ENCODE peak calls at places on chromosomes 5 and 9, in four cellular contexts. A, N, E and X are unnamed samples.

GRCh38 chr5:136084698-136085097 is 47.9 kb upstream of the SMAD5 start:
- DNase-seq in E (no peak), N (no peak), A (no peak), X (no peak)

GRCh38 chr5:179816401-179817070 is 4.2 kb upstream of the SQSTM1 start:
- DNase-seq in N (no peak), E (no peak), A (no peak), X (no peak)

GRCh38 chr5:62260510-62260909 is 45.5 kb upstream of the KIF2A start:
- DNase-seq in E (no peak), N (no peak), A (no peak), X (no peak)

GRCh38 chr9:129375845-129376244 is 197.8 kb upstream of the IER5L start:
- DNase-seq in E (no peak), A (no peak), N (no peak), X (no peak)

GRCh38 chr9:3006917-3007316 is 163.0 kb upstream of the PUM3 start:
- DNase-seq in A (no peak), N (no peak), E (no peak), X (no peak)

GRCh38 chr9:73684601-73685000 is 532.9 kb downstream of the ANXA1 start:
- DNase-seq in A (no peak), E (no peak), N (no peak), X (no peak)

GRCh38 chr5:139078345-139078744 is 119.8 kb downstream of the SIL1 start:
- DNase-seq in N (no peak), E (no peak), A (no peak), X (no peak)

GRCh38 chr5:4348418-4348817 is 752.8 kb downstream of the IRX1 start:
- DNase-seq in N (no peak), A (no peak), E (no peak), X (no peak)

GRCh38 chr9:117835798-117836197 is 131.6 kb downstream of the TLR4 start:
- DNase-seq in N (no peak), A (no peak), E (no peak), X (no peak)

GRCh38 chr9:4894076-4894475 is 91.0 kb upstream of the JAK2 start:
- DNase-seq in E (no peak), N (no peak), A (no peak), X (peak; percentile 65)

GRCh38 chr5:55232985-55233928 is at the start of gene CCNO:
- DNase-seq in A (peak; percentile 65), N (no peak), E (peak; percentile 71), X (peak; percentile 66)

GRCh38 chr9:136865768-136866103 is 372 bp downstream of the EDF1 start:
- DNase-seq in A (no peak), E (no peak), N (no peak), X (no peak)

GRCh38 chr9:121888438-121888775 is 204.7 kb downstream of the TTLL11 start:
- DNase-seq in A (no peak), E (no peak), N (no peak), X (peak; percentile 85)

GRCh38 chr5:69491838-69492390 is 676 bp upstream of the OCLN start:
- DNase-seq in E (no peak), A (no peak), N (no peak), X (no peak)

GRCh38 chr9:27059907-27060306 is 49.1 kb upstream of the TEK start:
- DNase-seq in N (no peak), A (no peak), E (peak; percentile 0), X (no peak)

GRCh38 chr5:159100928-159101646 is 1.4 kb upstream of the EBF1 start:
- DNase-seq in A (no peak), E (no peak), N (no peak), X (no peak)

GRCh38 chr5:126793097-126793496 is 16.2 kb downstream of the LMNB1 start:
- DNase-seq in E (no peak), A (no peak), N (no peak), X (no peak)

GRCh38 chr5:114657342-114658130 is 295.7 kb downstream of the KCNN2 start:
- DNase-seq in E (no peak), A (no peak), N (no peak), X (no peak)

GRCh38 chr5:58048954-58049353 is 410.9 kb downstream of the PLK2 start:
- DNase-seq in E (no peak), N (no peak), A (no peak), X (no peak)

GRCh38 chr9:136095495-136096058 is 488 bp upstream of the NACC2 start:
- DNase-seq in N (no peak), A (no peak), E (peak; percentile 59), X (peak; percentile 31)

GRCh38 chr5:159850192-159850573 is 66.1 kb upstream of the ADRA1B start:
- DNase-seq in E (no peak), N (no peak), A (no peak), X (peak; percentile 81)

GRCh38 chr5:35902032-35902681 is 36.3 kb downstream of the CAPSL start:
- DNase-seq in A (no peak), N (no peak), E (no peak), X (peak; percentile 62)

GRCh38 chr5:1220831-1221230 is 4.3 kb upstream of the SLC6A18 start:
- DNase-seq in N (no peak), E (no peak), A (no peak), X (no peak)
- TF ChIP-seq CHD1 in N (no peak), E (no peak), A (no peak), X (no peak)

GRCh38 chr5:9444346-9444745 is 101.5 kb downstream of the SEMA5A start:
- DNase-seq in A (no peak), N (no peak), E (no peak), X (no peak)

GRCh38 chr5:9447691-9448090 is 98.2 kb downstream of the SEMA5A start:
- DNase-seq in E (no peak), N (no peak), A (no peak), X (peak; percentile 39)

GRCh38 chr5:9441610-9442009 is 104.3 kb downstream of the SEMA5A start:
- DNase-seq in N (no peak), E (no peak), A (no peak), X (peak; percentile 55)

GRCh38 chr5:9451017-9451416 is 94.9 kb downstream of the SEMA5A start:
- DNase-seq in N (no peak), A (no peak), E (no peak), X (no peak)

DNA sequence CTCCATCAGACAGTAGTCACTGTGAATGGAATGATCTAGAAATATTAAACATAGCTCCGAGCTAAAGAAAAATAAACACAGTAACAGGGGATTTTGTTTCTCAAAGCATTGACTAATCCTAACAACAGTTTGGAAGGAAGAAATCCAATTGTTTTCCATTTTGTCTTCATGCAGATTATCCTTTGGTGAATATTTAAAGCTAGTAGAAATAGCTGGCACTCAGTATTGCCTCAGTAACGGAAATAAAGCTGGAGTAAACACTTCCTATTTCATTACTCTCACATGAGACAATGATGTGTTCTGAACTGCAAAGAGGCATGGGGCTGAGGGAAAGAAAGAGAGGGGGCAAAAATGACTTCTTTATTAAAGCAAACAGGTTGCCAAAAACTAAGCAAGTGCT is 99.9 kb downstream of the SEMA5A start:
- DNase-seq in N (no peak), E (no peak), A (no peak), X (peak; percentile 60)
- TF ChIP-seq CHD1 in N (no peak), E (no peak), A (no peak), X (no peak)

GRCh38 chr5:92560698-92561361 is 1020.2 kb downstream of the NR2F1-AS1 start:
- DNase-seq in A (peak; percentile 38), N (no peak), E (no peak), X (peak; percentile 59)

GRCh38 chr5:92559743-92560142 is 1021.3 kb downstream of the NR2F1-AS1 start:
- DNase-seq in E (no peak), A (no peak), N (no peak), X (peak; percentile 36)

GRCh38 chr5:92562065-92562464 is 1019.0 kb downstream of the NR2F1-AS1 start:
- DNase-seq in A (no peak), E (no peak), N (no peak), X (peak; percentile 19)

GRCh38 chr5:92559331-92559730 is 1021.7 kb downstream of the NR2F1-AS1 start:
- DNase-seq in A (no peak), E (no peak), N (no peak), X (no peak)

GRCh38 chr5:92561362-92562006 is 1019.5 kb downstream of the NR2F1-AS1 start:
- DNase-seq in E (no peak), N (no peak), A (no peak), X (peak; percentile 30)
- TF ChIP-seq CHD1 in E (no peak), N (no peak), A (no peak), X (no peak)

GRCh38 chr5:66080664-66081063 is 63.4 kb upstream of the SREK1 start:
- DNase-seq in E (no peak), N (no peak), A (no peak), X (no peak)

GRCh38 chr5:66072031-66072430 is 72.1 kb upstream of the SREK1 start:
- DNase-seq in A (no peak), E (no peak), N (no peak), X (peak; percentile 1)

DNA sequence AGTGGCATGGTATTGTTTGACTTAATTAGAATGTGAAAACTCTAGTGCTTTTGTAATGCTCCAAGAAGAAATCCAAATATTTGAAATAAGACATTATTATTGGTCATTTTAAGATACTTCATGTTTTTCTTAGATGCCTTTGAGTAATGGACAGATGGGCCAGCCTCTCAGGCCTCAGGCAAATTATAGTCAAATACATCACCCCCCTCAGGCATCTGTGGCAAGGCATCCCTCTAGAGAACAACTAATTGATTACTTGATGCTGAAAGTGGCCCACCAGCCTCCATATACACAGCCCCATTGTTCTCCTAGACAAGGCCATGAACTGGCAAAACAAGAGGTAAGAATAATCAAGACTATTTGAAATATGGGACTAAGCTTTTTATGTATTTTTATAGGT is 69.2 kb upstream of the SREK1 start:
- DNase-seq in A (no peak), E (no peak), N (no peak), X (no peak)
- TF ChIP-seq CHD1 in A (no peak), E (no peak), N (no peak), X (no peak)

GRCh38 chr9:88013607-88014006 is 39.3 kb upstream of the CDK20 start:
- DNase-seq in E (no peak), A (no peak), N (no peak), X (no peak)

GRCh38 chr9:88013051-88013450 is 38.7 kb upstream of the CDK20 start:
- DNase-seq in E (no peak), A (no peak), N (no peak), X (no peak)

GRCh38 chr9:88006511-88007290 is 32.4 kb upstream of the CDK20 start:
- DNase-seq in E (no peak), N (no peak), A (no peak), X (no peak)

GRCh38 chr9:88007291-88007650 is 32.9 kb upstream of the CDK20 start:
- DNase-seq in A (no peak), N (no peak), E (no peak), X (no peak)

DNA sequence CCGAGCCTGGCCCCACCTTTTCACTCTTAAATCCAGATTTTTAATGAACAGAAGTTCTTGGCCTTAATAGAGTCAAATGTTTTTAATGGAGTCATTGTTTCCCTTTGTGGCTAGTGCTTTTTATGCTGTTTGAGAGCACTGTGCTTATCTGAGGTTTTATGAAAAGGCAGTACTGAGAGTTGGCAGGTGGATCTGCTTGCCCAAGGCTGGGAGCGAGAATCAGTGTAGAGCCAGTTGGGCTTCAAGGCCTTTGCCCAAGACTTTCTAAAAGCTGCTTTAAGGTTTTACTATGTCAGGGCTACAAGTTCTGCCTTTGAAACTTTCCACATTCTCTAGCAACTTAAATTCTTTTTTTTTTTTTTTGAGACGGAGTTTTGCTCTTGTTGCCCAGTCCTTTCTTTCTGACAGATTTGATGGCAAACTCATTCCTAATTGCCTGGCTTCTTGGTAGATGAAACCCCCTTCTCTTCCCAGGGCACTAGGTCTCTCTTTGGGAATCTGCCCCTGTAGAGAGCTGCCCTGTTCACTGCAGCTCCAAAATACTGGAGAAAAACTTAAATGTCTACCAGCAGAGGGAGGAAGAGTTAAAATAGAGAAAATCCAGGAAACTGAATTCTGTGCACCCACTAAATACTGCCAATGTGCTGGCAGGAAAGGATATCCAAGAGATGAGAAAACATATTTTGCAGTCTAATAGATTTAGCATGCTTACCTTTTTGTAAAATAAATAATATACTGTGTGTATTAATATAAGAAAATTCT is 36.9 kb upstream of the CDK20 start:
- DNase-seq in A (no peak), N (no peak), E (no peak), X (peak; percentile 15)
- TF ChIP-seq CHD1 in A (no peak), N (no peak), E (no peak), X (no peak)

GRCh38 chr5:171342362-171343111 is 33.5 kb downstream of the TLX3 start:
- DNase-seq in E (peak; percentile 71), A (no peak), N (no peak), X (peak; percentile 71)
- TF ChIP-seq CHD1 in E (no peak), A (no peak), N (no peak), X (no peak)